ENCODE peak calls at places on chromosomes 2 and 18, in five cellular contexts. X, R, U, W and O are unnamed samples.

GRCh38 chr2:20635698-20636584 is 15.0 kb downstream of the HS1BP3 start:
- DNase-seq in X (peak; percentile 92), R (no peak), U (peak; percentile 77), W (no peak), O (no peak)

GRCh38 chr2:29841386-29842004 is 79.9 kb downstream of the ALK start:
- DNase-seq in X (peak; percentile 57), R (peak; percentile 41), U (peak; percentile 48), W (no peak), O (no peak)

GRCh38 chr18:10232062-10232461 is 222.4 kb upstream of the APCDD1 start:
- DNase-seq in X (no peak), R (no peak), U (no peak), W (no peak), O (no peak)

GRCh38 chr18:49227456-49227855 is 233.0 kb downstream of the DYM start:
- DNase-seq in X (peak; percentile 32), R (no peak), U (no peak), W (no peak), O (peak; percentile 9)

GRCh38 chr18:35861367-35862114 is 110.9 kb upstream of the RMP24 start:
- DNase-seq in X (no peak), R (peak; percentile 78), U (no peak), W (no peak), O (no peak)

GRCh38 chr2:98012561-98012979 is 16.8 kb upstream of the TMEM131 start:
- DNase-seq in X (no peak), R (no peak), U (no peak), W (no peak), O (no peak)

GRCh38 chr2:200367155-200367554 is 60.7 kb downstream of the SPATS2L start:
- DNase-seq in X (no peak), R (peak; percentile 39), U (peak; percentile 46), W (no peak), O (no peak)

GRCh38 chr2:239496700-239497099 is 95.9 kb upstream of the HDAC4 start:
- DNase-seq in X (no peak), R (peak; percentile 0), U (no peak), W (no peak), O (no peak)

GRCh38 chr18:33577688-33578370 is at the start of gene ASXL3:
- DNase-seq in X (peak; percentile 46), R (no peak), U (peak; percentile 5), W (no peak), O (no peak)